ENCODE peak calls at places on chromosome X, in eight cellular contexts. Q is transverse colon, L is ascending aorta, A is gastrocnemius medialis, I is tibial artery, H is A673, E is ovary, R is heart left ventricle. Y is an unnamed sample.

GRCh38 chrX:76428243-76429130 is 977 bp downstream of the MAGEE1 start:
- DNase-seq in E (peak; percentile 21), A (no peak), R (peak; percentile 14), I (no peak), H (no peak), L (no peak), Q (peak; percentile 14), Y (peak; percentile 36)

GRCh38 chrX:111319451-111319850 is 49.2 kb upstream of the CAPN6 start:
- DNase-seq in I (no peak), L (no peak), Q (no peak), R (no peak), H (no peak), E (no peak), A (no peak), Y (no peak)

GRCh38 chrX:114976321-114976720 is 41.1 kb downstream of the IL13RA2 start:
- DNase-seq in L (no peak), H (no peak), I (no peak), Q (no peak), R (no peak), E (no peak), A (no peak), Y (no peak)

GRCh38 chrX:96474357-96475125 is 210.1 kb upstream of the DIAPH2 start:
- DNase-seq in R (no peak), E (no peak), A (no peak), L (no peak), H (no peak), Q (no peak), I (no peak), Y (no peak)

GRCh38 chrX:115459883-115460564 is 101.0 kb upstream of the PLS3 start:
- DNase-seq in I (no peak), E (no peak), H (no peak), R (no peak), A (no peak), L (no peak), Q (no peak), Y (no peak)

GRCh38 chrX:130836447-130836846 is 66.6 kb downstream of the ENOX2 start:
- DNase-seq in L (no peak), E (no peak), A (no peak), H (no peak), Q (no peak), I (no peak), R (no peak), Y (no peak)

GRCh38 chrX:50812995-50813842 is 775 bp downstream of the SHROOM4 start:
- DNase-seq in R (peak; percentile 43), L (no peak), E (peak; percentile 21), I (peak; percentile 63), H (peak; percentile 48), A (no peak), Q (peak; percentile 25), Y (no peak)

GRCh38 chrX:78316310-78316709 is 11.1 kb downstream of the CYSLTR1 start:
- DNase-seq in H (no peak), A (no peak), L (no peak), Q (no peak), I (no peak), R (no peak), E (no peak), Y (no peak)

GRCh38 chrX:96971812-96972211 is 88.1 kb downstream of the RPA4 start:
- DNase-seq in R (no peak), E (no peak), L (no peak), Q (no peak), I (no peak), H (no peak), A (no peak), Y (no peak)

GRCh38 chrX:39813631-39814246 is 284.0 kb downstream of the BCOR start:
- DNase-seq in R (peak; percentile 65), E (peak; percentile 74), Q (peak; percentile 40), H (no peak), A (peak; percentile 69), I (peak; percentile 94), L (no peak), Y (no peak)

GRCh38 chrX:10414872-10415703 is 205.3 kb downstream of the MID1 start:
- DNase-seq in A (no peak), R (no peak), E (no peak), I (no peak), L (no peak), H (no peak), Q (no peak), Y (no peak)

GRCh38 chrX:7889680-7890079 is 37.5 kb downstream of the PNPLA4 start:
- DNase-seq in H (no peak), L (no peak), Q (no peak), A (no peak), R (no peak), I (no peak), E (no peak), Y (no peak)

GRCh38 chrX:150365953-150366911 is 3.1 kb downstream of the MAMLD1 start:
- DNase-seq in R (peak; percentile 61), L (no peak), H (peak; percentile 80), E (peak; percentile 74), A (no peak), I (peak; percentile 87), Q (peak; percentile 33), Y (no peak)

GRCh38 chrX:72121381-72121780 is 10.3 kb downstream of the RTL5 start:
- DNase-seq in I (peak; percentile 82), H (peak; percentile 39), Q (peak; percentile 42), E (no peak), A (peak; percentile 20), R (peak; percentile 67), L (no peak), Y (no peak)

GRCh38 chrX:21509912-21510311 is 135.7 kb downstream of the CNKSR2 start:
- DNase-seq in L (no peak), H (peak; percentile 11), A (no peak), E (no peak), I (no peak), R (no peak), Q (no peak), Y (no peak)

GRCh38 chrX:30190426-30190825 is 24.9 kb upstream of the MAGEB2 start:
- DNase-seq in E (no peak), I (no peak), H (no peak), A (no peak), R (no peak), Q (no peak), L (no peak), Y (no peak)

GRCh38 chrX:30196322-30196721 is 19.0 kb upstream of the MAGEB2 start:
- DNase-seq in L (no peak), A (no peak), R (no peak), Q (no peak), I (no peak), E (no peak), H (peak; percentile 61), Y (no peak)
- TF ChIP-seq CTCF in L (no peak), A (no peak), R (no peak), Q (no peak), I (no peak), E (no peak), H (peak; percentile 58), Y (peak; percentile 22)

DNA sequence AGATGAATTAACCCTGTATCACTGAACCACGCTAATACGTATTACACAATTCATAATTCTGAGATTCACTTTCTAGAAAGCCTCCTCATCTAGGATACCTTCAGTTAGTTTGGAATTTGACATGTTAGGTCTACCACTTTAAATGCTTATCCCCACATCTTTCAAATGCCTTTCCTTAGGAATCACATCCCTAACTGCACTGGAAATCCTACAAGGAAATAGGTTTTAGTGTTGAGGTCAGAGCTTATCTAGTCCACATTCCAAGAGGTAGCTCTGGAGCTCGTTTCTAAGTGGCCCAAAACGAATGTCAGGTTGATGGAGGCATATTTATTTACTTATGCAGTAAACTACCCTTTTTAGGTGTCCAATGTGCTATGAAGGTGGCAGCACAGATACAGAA is 18.0 kb downstream of the PDHA1 start:
- DNase-seq in E (no peak), L (no peak), Q (no peak), I (no peak), A (no peak), H (no peak), R (no peak), Y (no peak)
- H3K36me3 ChIP-seq in E (no peaks in the 10 kb centered on the region), L (peaks cover 11% of the 10 kb centered on the region), Q (no peaks in the 10 kb centered on the region), I (peaks cover 56% of the 10 kb centered on the region), A (no peaks in the 10 kb centered on the region), H (peaks cover 27% of the 10 kb centered on the region), R (peaks cover 64% of the 10 kb centered on the region), Y (peaks cover 2% of the 10 kb centered on the region)

GRCh38 chrX:41119803-41120202 is 34.6 kb downstream of the USP9X start:
- DNase-seq in H (no peak), E (no peak), I (no peak), Q (no peak), A (no peak), R (no peak), L (no peak), Y (peak; percentile 57)

GRCh38 chrX:41118156-41118555 is 32.9 kb downstream of the USP9X start:
- DNase-seq in L (no peak), E (no peak), R (no peak), H (no peak), Q (no peak), A (no peak), I (no peak), Y (no peak)

GRCh38 chrX:41127476-41128192 is 42.4 kb downstream of the USP9X start:
- DNase-seq in L (no peak), Q (no peak), R (no peak), E (no peak), H (no peak), I (no peak), A (no peak), Y (no peak)

GRCh38 chrX:41121766-41122165 is 36.5 kb downstream of the USP9X start:
- DNase-seq in I (no peak), Q (no peak), A (no peak), E (no peak), H (no peak), R (no peak), L (no peak), Y (no peak)

DNA sequence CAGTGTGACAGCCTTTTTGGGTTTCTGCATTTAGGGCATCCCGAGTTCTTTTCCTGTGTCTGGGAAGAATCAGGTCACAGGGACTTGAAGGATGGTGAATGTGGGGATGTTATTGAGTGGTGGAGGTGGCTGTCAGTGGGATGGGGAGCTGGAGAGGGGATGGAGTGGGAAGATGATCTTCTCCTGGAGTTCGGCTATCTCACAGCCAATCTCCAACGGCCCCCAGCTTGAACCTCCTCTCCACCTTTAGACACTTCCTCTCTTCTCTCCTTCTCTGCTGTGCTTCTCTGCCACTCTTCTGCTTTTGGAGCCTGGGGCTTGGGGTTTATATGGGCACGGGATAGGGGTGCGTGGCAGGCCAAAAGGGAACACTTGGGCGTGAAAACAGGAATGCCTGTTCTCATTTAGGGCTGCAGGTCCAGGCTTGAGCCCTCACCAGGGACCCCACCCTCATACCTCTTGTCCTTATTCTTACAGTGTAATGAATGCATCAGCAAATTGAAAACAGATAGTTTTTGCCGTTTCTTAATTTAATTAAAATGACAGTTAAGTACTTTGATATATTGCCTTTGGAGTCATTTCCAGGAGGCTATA is 37.5 kb downstream of the USP9X start:
- DNase-seq in H (no peak), I (no peak), Q (no peak), R (no peak), E (no peak), L (no peak), A (no peak), Y (no peak)
- H3K4me3 ChIP-seq in H (no peak overlapping the region), I (no peak overlapping the region), Q (no peak overlapping the region), R (no peak overlapping the region), E (no peak overlapping the region), L (no peak overlapping the region), A (no peak overlapping the region), Y (no peak overlapping the region)

GRCh38 chrX:15854080-15854655 is 445 bp downstream of the AP1S2 start:
- DNase-seq in H (peak; percentile 37), L (peak; percentile 14), E (peak; percentile 69), A (peak; percentile 14), Q (peak; percentile 60), R (peak; percentile 66), I (peak; percentile 69), Y (peak; percentile 72)
- TF ChIP-seq CTCF in H (peak; percentile 42), L (no peak), E (no peak), A (no peak), Q (peak; percentile 17), R (no peak), I (no peak), Y (peak; percentile 58)

GRCh38 chrX:47204970-47205369 is 11.3 kb downstream of the UBA1 start:
- DNase-seq in H (no peak), R (no peak), Q (no peak), E (no peak), I (no peak), L (no peak), A (no peak), Y (no peak)
- H3K36me3 ChIP-seq in H (peaks cover 99% of the 10 kb centered on the region), R (peaks cover 99% of the 10 kb centered on the region), Q (peaks cover 6% of the 10 kb centered on the region), E (no peaks in the 10 kb centered on the region), I (peaks cover 99% of the 10 kb centered on the region), L (peaks cover 92% of the 10 kb centered on the region), A (peaks cover 6% of the 10 kb centered on the region), Y (peaks cover 69% of the 10 kb centered on the region)